ENCODE peak calls at places on chromosome X, in ten cellular contexts. W is type B pancreatic cell, E is endodermal cell, D is nephron progenitor cell, G is fibroblast of mammary gland, R is body of pancreas, J is cardiac muscle cell, L is AG04449, X is heart right ventricle, V is psoas muscle. S is an unnamed sample.

GRCh38 chrX:47590984-47591383 is 8.7 kb downstream of the TIMP1 start:
- DNase-seq in W (no peak), E (no peak), D (no peak), G (no peak), R (no peak), J (no peak), L (no peak), X (no peak), V (no peak), S (no peak)

GRCh38 chrX:96387801-96388200 is 296.8 kb upstream of the DIAPH2 start:
- DNase-seq in W (no peak), E (no peak), D (no peak), G (no peak), R (peak; percentile 28), J (no peak), L (no peak), X (no peak), V (no peak), S (no peak)

GRCh38 chrX:15293471-15293870 is 22.0 kb downstream of the ASB11 start:
- DNase-seq in W (no peak), E (no peak), D (no peak), G (peak; percentile 33), R (no peak), J (peak; percentile 8), L (no peak), X (no peak), V (no peak), S (no peak)

GRCh38 chrX:103220511-103221406 is 5.9 kb downstream of the BEX4 start:
- DNase-seq in W (no peak), E (no peak), D (no peak), G (no peak), R (peak; percentile 16), J (no peak), L (no peak), X (no peak), V (no peak), S (no peak)

GRCh38 chrX:139086243-139086642 is 374.7 kb upstream of the FGF13 start:
- DNase-seq in W (no peak), E (no peak), D (no peak), G (peak; percentile 18), R (no peak), J (no peak), L (no peak), X (no peak), V (no peak), S (no peak)

GRCh38 chrX:136572030-136572429 is 40.0 kb downstream of the VGLL1 start:
- DNase-seq in W (no peak), E (no peak), D (no peak), G (no peak), R (no peak), J (no peak), L (no peak), X (no peak), V (no peak), S (no peak)

GRCh38 chrX:119942173-119942819 is 1.3 kb downstream of the NKAP start:
- DNase-seq in W (no peak), E (no peak), D (no peak), G (no peak), R (no peak), J (no peak), L (no peak), X (no peak), V (no peak), S (no peak)

GRCh38 chrX:20315140-20315539 is 48.4 kb upstream of the RPS6KA3 start:
- DNase-seq in W (no peak), E (no peak), D (no peak), G (no peak), R (no peak), J (no peak), L (no peak), X (no peak), V (no peak), S (no peak)

GRCh38 chrX:124127496-124127895 is 166.0 kb downstream of the STAG2 start:
- DNase-seq in W (no peak), E (no peak), D (no peak), G (no peak), R (no peak), J (no peak), L (no peak), X (no peak), V (no peak), S (no peak)

GRCh38 chrX:97074400-97074799 is 190.7 kb downstream of the RPA4 start:
- DNase-seq in W (no peak), E (no peak), D (no peak), G (peak; percentile 34), R (no peak), J (no peak), L (peak; percentile 23), X (no peak), V (no peak), S (peak; percentile 9)

GRCh38 chrX:113297456-113297855 is 456.8 kb upstream of the AMOT start:
- DNase-seq in W (no peak), E (no peak), D (no peak), G (peak; percentile 35), R (no peak), J (no peak), L (no peak), X (no peak), V (no peak), S (no peak)

GRCh38 chrX:107579956-107580355 is 48.4 kb upstream of the PRPS1 start:
- DNase-seq in W (no peak), E (no peak), D (no peak), G (peak; percentile 67), R (no peak), J (no peak), L (no peak), X (no peak), V (no peak), S (no peak)

GRCh38 chrX:51743179-51743957 is at the start of gene GSPT2:
- DNase-seq in W (peak; percentile 76), E (peak; percentile 79), D (peak; percentile 34), G (peak; percentile 78), R (peak; percentile 63), J (peak; percentile 82), L (peak; percentile 24), X (peak; percentile 65), V (peak; percentile 74), S (peak; percentile 46)

GRCh38 chrX:17377047-17377692 is 2.2 kb downstream of the NHS start:
- DNase-seq in W (peak; percentile 69), E (peak; percentile 68), D (peak; percentile 67), G (peak; percentile 53), R (no peak), J (peak; percentile 38), L (no peak), X (peak; percentile 20), V (peak; percentile 57), S (no peak)

GRCh38 chrX:151505796-151506195 is 57.7 kb upstream of the PASD1 start:
- DNase-seq in W (no peak), E (peak; percentile 79), D (peak; percentile 34), G (peak; percentile 11), R (no peak), J (peak; percentile 0), L (no peak), X (no peak), V (no peak), S (no peak)

GRCh38 chrX:71253253-71254091 is 468 bp downstream of the ZMYM3 start:
- DNase-seq in W (no peak), E (peak; percentile 78), D (peak; percentile 61), G (peak; percentile 24), R (peak; percentile 35), J (peak; percentile 48), L (no peak), X (peak; percentile 52), V (peak; percentile 72), S (no peak)
- TF ChIP-seq CTCF in W (peak; percentile 66), E (peak; percentile 66), D (peak; percentile 20), G (peak; percentile 43), R (peak; percentile 33), J (peak; percentile 47), L (peak; percentile 57), X (peak; percentile 45), V (peak; percentile 39), S (peak; percentile 54)

GRCh38 chrX:130801901-130802300 is 101.1 kb downstream of the ENOX2 start:
- DNase-seq in W (no peak), E (peak; percentile 54), D (no peak), G (peak; percentile 3), R (no peak), J (peak; percentile 28), L (no peak), X (no peak), V (no peak), S (no peak)
- TF ChIP-seq CTCF in W (no peak), E (peak; percentile 62), D (no peak), G (no peak), R (no peak), J (peak; percentile 33), L (no peak), X (no peak), V (no peak), S (no peak)

GRCh38 chrX:41452972-41453371 is 5.8 kb downstream of the NYX start:
- DNase-seq in W (no peak), E (no peak), D (no peak), G (peak; percentile 37), R (no peak), J (peak; percentile 47), L (no peak), X (no peak), V (no peak), S (peak; percentile 87)

GRCh38 chrX:41452565-41452964 is 5.4 kb downstream of the NYX start:
- DNase-seq in W (no peak), E (no peak), D (no peak), G (no peak), R (no peak), J (no peak), L (no peak), X (no peak), V (no peak), S (no peak)

GRCh38 chrX:41459714-41460113 is 12.6 kb downstream of the NYX start:
- DNase-seq in W (no peak), E (no peak), D (no peak), G (no peak), R (no peak), J (no peak), L (no peak), X (no peak), V (no peak), S (no peak)

DNA sequence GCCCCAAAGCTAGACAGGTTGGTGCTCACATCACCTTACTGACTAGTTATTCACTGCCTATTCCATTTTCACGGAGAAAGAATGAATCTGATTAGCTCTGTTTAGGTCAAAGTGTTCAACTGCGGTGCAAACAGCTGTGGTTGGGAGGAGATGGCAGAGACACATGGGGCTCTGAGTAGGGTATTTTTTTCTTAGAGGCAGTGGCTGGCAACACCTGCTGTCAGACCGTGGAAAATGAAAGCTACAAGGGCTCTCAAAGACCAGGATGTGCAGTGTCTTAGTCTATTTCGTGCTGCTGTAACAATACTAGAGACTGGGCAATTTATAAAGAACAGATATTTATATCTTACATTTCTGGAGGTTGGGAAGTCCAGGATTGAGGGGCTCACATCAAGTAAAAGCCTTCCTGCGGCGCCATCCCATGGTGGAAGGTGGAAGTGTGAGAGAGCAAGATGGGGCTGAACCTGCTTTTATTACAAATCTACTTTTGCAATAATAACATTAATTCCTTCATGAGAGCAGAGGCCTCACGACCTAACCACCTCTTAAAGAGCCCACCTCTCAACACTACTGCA is 10.6 kb downstream of the NYX start:
- DNase-seq in W (no peak), E (peak; percentile 78), D (no peak), G (no peak), R (no peak), J (no peak), L (no peak), X (no peak), V (no peak), S (no peak)
- TF ChIP-seq CTCF in W (no peak), E (peak; percentile 61), D (no peak), G (peak; percentile 26), R (no peak), J (peak; percentile 31), L (no peak), X (no peak), V (no peak), S (peak; percentile 11)

GRCh38 chrX:41923257-41923924 is at the start of gene CASK:
- DNase-seq in W (peak; percentile 94), E (peak; percentile 99), D (peak; percentile 92), G (peak; percentile 84), R (peak; percentile 96), J (peak; percentile 95), L (peak; percentile 19), X (peak; percentile 93), V (peak; percentile 97), S (peak; percentile 72)
- TF ChIP-seq CTCF in W (no peak), E (no peak), D (no peak), G (no peak), R (peak; percentile 37), J (no peak), L (no peak), X (no peak), V (no peak), S (no peak)

S was measured in astrocyte of the cerebellum.